ENCODE peak calls at places on chromosomes 7 and 10, in four cellular contexts. A is IMR-90, G is colonic mucosa, Q is tibial nerve. N is an unnamed sample.

GRCh38 chr7:106807474-106807873 is 57.6 kb upstream of the PIK3CG start:
- DNase-seq in A (no peak), G (no peak), Q (no peak), N (no peak)

GRCh38 chr7:48587475-48587874 is 336.9 kb upstream of the CDC14C start:
- DNase-seq in A (no peak), G (no peak), Q (no peak), N (no peak)

GRCh38 chr7:105677803-105678583 is 96.7 kb upstream of the EFCAB10 start:
- DNase-seq in A (no peak), G (peak; percentile 67), Q (peak; percentile 29), N (peak; percentile 37)

GRCh38 chr7:114649689-114650088 is 235.1 kb downstream of the FOXP2 start:
- DNase-seq in A (no peak), G (no peak), Q (no peak), N (no peak)

GRCh38 chr7:99036531-99037175 is 107.3 kb downstream of the SMURF1 start:
- DNase-seq in A (peak; percentile 65), G (no peak), Q (peak; percentile 39), N (no peak)

GRCh38 chr7:26279405-26279804 is 12.3 kb upstream of the SNX10 start:
- DNase-seq in A (no peak), G (no peak), Q (no peak), N (no peak)

GRCh38 chr7:104979167-104979841 is 34.7 kb upstream of the KMT2E start:
- DNase-seq in A (peak; percentile 62), G (peak; percentile 62), Q (no peak), N (peak; percentile 52)

GRCh38 chr10:34124522-34125035 is 690.5 kb downstream of the PARD3 start:
- DNase-seq in A (peak; percentile 48), G (no peak), Q (no peak), N (peak; percentile 41)

GRCh38 chr7:143040209-143040710 is 11.9 kb upstream of the OR6V1 start:
- DNase-seq in A (no peak), G (no peak), Q (no peak), N (no peak)

GRCh38 chr7:36473454-36474282 is 84.0 kb downstream of the ANLN start:
- DNase-seq in A (no peak), G (peak; percentile 74), Q (no peak), N (no peak)

GRCh38 chr7:14321947-14322346 is 332.5 kb upstream of the ETV1 start:
- DNase-seq in A (no peak), G (no peak), Q (no peak), N (no peak)

GRCh38 chr10:69733791-69734261 is 67.9 kb upstream of the COL13A1 start:
- DNase-seq in A (peak; percentile 68), G (peak; percentile 30), Q (no peak), N (no peak)

GRCh38 chr10:130929422-130930325 is 381.8 kb downstream of the TCERG1L start:
- DNase-seq in A (no peak), G (no peak), Q (no peak), N (no peak)

GRCh38 chr10:91389636-91390512 is 20.3 kb upstream of the HECTD2 start:
- DNase-seq in A (peak; percentile 71), G (peak; percentile 21), Q (peak; percentile 56), N (no peak)

GRCh38 chr10:11822031-11822756 is 962 bp upstream of the PROSER2 start:
- DNase-seq in A (no peak), G (no peak), Q (no peak), N (no peak)

GRCh38 chr7:16999541-17000266 is 117.9 kb upstream of the AGR3 start:
- DNase-seq in A (no peak), G (no peak), Q (no peak), N (no peak)

GRCh38 chr10:9613338-9613737 is 1404.3 kb upstream of the CELF2 start:
- DNase-seq in A (peak; percentile 16), G (no peak), Q (no peak), N (no peak)

GRCh38 chr10:88754272-88754671 is 5.5 kb upstream of the LIPN start:
- DNase-seq in A (peak; percentile 35), G (no peak), Q (no peak), N (no peak)

GRCh38 chr10:73644015-73644743 is 2.9 kb upstream of the MYOZ1 start:
- DNase-seq in A (peak; percentile 73), G (peak; percentile 59), Q (peak; percentile 61), N (peak; percentile 9)

GRCh38 chr10:43054593-43054992 is 22.3 kb upstream of the RET start:
- DNase-seq in A (no peak), G (no peak), Q (no peak), N (no peak)

GRCh38 chr7:11533229-11533820 is 298.7 kb downstream of the THSD7A start:
- DNase-seq in A (no peak), G (no peak), Q (no peak), N (no peak)

GRCh38 chr7:149736478-149737360 is 36.7 kb downstream of the ZNF467 start:
- DNase-seq in A (no peak), G (no peak), Q (no peak), N (no peak)

GRCh38 chr10:67764012-67764822 is 68.2 kb upstream of the CTNNA3 start:
- DNase-seq in A (peak; percentile 89), G (peak; percentile 98), Q (peak; percentile 100), N (peak; percentile 83)

GRCh38 chr10:99532687-99533495 is at the start of gene NKX2-3:
- DNase-seq in A (peak; percentile 46), G (peak; percentile 87), Q (peak; percentile 23), N (no peak)

GRCh38 chr7:36245900-36246299 is 92.8 kb downstream of the EEPD1 start:
- DNase-seq in A (no peak), G (no peak), Q (no peak), N (no peak)

GRCh38 chr10:36677170-36677768 is 448.1 kb upstream of the ANKRD30A start:
- DNase-seq in A (peak; percentile 78), G (no peak), Q (no peak), N (no peak)

DNA sequence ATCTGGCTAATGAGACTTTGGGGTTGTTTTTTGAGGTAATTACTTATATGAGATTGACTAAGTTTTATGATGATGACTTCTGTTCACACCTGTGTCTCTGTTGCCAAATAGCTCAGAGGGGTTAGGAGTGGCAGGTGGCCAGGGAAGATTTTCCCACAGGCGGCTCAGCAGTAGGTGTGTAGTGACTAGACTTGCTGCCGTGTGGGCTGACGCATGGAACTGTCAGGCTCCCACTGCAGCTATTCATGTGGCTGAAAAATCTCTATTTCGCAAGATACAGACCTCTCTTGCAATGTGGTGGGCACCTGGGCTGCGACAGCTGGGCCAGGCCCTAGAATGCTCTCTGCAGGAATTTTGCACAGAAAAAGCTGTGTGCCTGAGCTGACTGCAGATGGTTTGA is 1.4 kb downstream of the CPA4 start:
- DNase-seq in A (peak; percentile 74), G (no peak), Q (no peak), N (no peak)
- TF ChIP-seq CTCF in A (no peak), G (no peak), Q (no peak), N (no peak)

DNA sequence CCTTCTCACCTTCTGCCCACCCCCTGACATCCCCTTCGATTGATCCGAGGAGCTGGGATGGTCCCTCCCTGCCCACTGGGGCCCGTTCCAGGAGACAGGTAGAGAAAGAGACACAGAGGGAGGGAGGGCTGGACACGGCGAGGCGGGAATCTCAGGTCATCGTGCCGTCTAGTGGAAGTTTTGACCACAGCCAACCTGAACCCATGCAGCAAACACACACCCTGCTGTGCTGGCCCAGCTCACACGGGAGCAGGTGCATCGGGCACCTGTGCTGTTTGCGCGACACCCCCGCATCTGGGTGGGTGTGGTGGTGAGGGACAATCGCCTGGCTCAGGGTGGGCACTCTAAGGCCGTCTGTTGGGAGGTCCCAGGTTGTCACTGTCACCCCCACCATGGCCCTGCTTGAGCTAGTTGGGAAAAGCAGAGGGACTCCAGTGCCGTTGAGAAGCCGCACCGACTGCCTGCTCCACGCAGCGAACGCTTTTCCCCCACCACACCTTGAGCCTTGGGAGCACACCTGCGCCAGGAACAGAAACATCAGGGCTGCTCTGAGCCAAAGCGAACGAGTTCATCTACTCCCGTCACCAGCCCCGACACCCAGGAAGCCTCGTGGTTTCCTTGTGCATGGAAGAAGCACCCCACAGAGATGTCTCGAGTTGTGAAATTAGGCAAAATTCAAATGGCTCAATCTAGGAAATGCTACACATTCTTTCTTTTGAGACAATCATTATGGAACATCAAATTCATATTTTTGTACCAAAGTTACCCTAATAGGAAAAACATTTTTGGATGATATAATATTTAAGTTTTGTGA is 285.8 kb downstream of the DNAJB6 start:
- DNase-seq in A (no peak), G (no peak), Q (no peak), N (no peak)
- H3K9me3 ChIP-seq in A (peaks cover 43% of the 10 kb centered on the region), G (no peaks in the 10 kb centered on the region), Q (no peaks in the 10 kb centered on the region), N (no peaks in the 10 kb centered on the region)

DNA sequence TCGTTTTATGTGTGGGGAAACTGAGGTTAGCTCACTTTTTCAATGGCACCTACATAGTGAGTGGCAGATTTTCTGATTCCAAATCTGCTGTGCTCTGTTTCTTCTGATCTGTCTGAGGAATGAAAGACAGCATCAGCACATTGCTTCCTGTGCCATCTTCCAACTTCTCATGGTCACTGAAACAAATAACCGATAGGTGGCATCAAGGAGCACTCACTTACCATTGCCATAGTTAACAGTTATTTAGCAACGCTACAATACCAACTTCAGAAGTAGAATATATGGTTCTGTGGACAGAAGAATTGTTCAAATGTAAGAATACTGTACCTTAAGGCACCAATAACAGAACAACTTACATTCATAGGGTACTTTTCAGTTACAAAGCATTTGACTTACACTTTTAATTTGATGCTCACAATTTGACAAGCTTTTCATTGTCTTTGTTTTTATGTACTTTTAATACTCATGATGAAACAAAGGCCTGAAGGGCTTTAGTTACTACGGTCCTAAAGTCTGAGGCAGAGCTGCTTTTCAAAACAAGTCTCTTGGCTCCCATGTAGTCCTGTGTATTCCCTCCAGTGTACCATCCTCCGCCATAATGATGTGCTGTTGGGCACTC is 228.9 kb upstream of the TCF7L2 start:
- DNase-seq in A (peak; percentile 53), G (peak; percentile 50), Q (peak; percentile 69), N (no peak)
- TF ChIP-seq CTCF in A (peak; percentile 55), G (peak; percentile 48), Q (peak; percentile 55), N (peak; percentile 62)

DNA sequence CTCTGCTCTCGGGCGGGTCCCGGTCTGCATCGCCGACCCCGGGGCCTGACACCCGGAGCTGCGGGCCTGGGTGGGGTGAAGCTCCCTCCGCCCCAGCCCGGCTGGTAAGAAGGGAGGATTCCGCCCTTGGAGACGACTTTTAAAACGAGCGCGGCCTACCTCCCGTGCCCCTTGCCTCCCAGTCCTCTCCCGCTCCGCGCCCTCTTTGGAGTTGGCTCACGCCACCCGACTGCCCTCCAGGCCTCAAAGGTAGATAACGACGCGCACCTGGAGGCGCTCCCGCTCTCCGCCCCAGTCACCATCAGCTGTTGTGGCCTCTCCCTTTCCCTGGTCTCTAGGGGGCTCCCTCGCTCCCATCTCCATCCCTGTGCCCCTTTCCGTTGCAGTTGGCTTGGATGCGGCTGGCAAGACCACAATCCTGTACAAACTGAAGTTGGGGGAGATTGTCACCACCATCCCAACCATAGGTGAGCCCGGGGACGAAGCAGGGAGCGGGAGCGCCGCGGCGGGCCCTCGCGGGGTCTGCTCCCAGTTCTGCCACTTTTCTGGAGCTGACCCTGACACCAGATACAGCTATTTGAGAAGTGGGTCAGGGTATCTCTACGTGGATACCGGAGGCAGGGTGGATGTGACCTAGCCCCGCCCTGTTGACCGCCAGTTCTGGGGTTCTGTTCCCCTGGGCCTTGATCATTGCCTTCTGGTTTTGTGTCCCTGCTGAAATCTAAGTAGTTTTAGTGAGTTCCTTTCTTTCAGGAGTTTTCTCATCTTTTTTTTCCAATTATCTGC is 679 bp downstream of the ARF5 start:
- DNase-seq in A (peak; percentile 51), G (peak; percentile 71), Q (peak; percentile 26), N (peak; percentile 55)
- H3K9me3 ChIP-seq in A (no peaks in the 10 kb centered on the region), G (no peaks in the 10 kb centered on the region), Q (no peaks in the 10 kb centered on the region), N (no peaks in the 10 kb centered on the region)